ENCODE peak calls at places on chromosomes 1 and 21, in eight cellular contexts. One of them, this sample, is unnamed.

GRCh38 chr1:224377676-224378006 is 21.0 kb downstream of the CNIH4 start:
- DNase-seq in IMR-90: peak
- DNase-seq in WTC11: no peak
- DNase-seq in SK-N-SH: no peak
- DNase-seq in H1: no peak
- DNase-seq in K562: no peak
- DNase-seq in HepG2: peak
- DNase-seq in GM12878: peak
- DNase-seq in this sample: no peak

GRCh38 chr1:2412773-2413494 is 570 bp upstream of the PEX10 start:
- DNase-seq in IMR-90: peak
- DNase-seq in WTC11: peak
- DNase-seq in SK-N-SH: peak
- DNase-seq in H1: no peak
- DNase-seq in K562: peak
- DNase-seq in HepG2: peak
- DNase-seq in GM12878: no peak
- DNase-seq in this sample: peak

GRCh38 chr1:94739521-94740061 is 80.6 kb upstream of the SLC44A3 start:
- DNase-seq in IMR-90: peak
- DNase-seq in WTC11: no peak
- DNase-seq in SK-N-SH: no peak
- DNase-seq in H1: no peak
- DNase-seq in K562: no peak
- DNase-seq in HepG2: no peak
- DNase-seq in GM12878: no peak
- DNase-seq in this sample: no peak

GRCh38 chr1:180027949-180028445 is 73.4 kb downstream of the CEP350 start:
- DNase-seq in IMR-90: peak
- DNase-seq in WTC11: no peak
- DNase-seq in SK-N-SH: no peak
- DNase-seq in H1: no peak
- DNase-seq in K562: no peak
- DNase-seq in HepG2: no peak
- DNase-seq in GM12878: no peak
- DNase-seq in this sample: no peak

GRCh38 chr1:64680601-64681000 is 64.3 kb upstream of the RAVER2 start:
- DNase-seq in IMR-90: no peak
- DNase-seq in WTC11: no peak
- DNase-seq in SK-N-SH: no peak
- DNase-seq in H1: no peak
- DNase-seq in K562: no peak
- DNase-seq in HepG2: no peak
- DNase-seq in GM12878: no peak
- DNase-seq in this sample: no peak

GRCh38 chr21:15005391-15005790 is 59.4 kb downstream of the NRIP1 start:
- DNase-seq in IMR-90: peak
- DNase-seq in WTC11: peak
- DNase-seq in SK-N-SH: no peak
- DNase-seq in H1: peak
- DNase-seq in K562: no peak
- DNase-seq in HepG2: no peak
- DNase-seq in GM12878: no peak
- DNase-seq in this sample: no peak

GRCh38 chr1:48741380-48741779 is 35.3 kb downstream of the BEND5 start:
- DNase-seq in IMR-90: no peak
- DNase-seq in WTC11: no peak
- DNase-seq in SK-N-SH: no peak
- DNase-seq in H1: no peak
- DNase-seq in K562: no peak
- DNase-seq in HepG2: no peak
- DNase-seq in GM12878: no peak
- DNase-seq in this sample: no peak

GRCh38 chr1:44640178-44640865 is 34.0 kb downstream of the TMEM53 start:
- DNase-seq in IMR-90: no peak
- DNase-seq in WTC11: no peak
- DNase-seq in SK-N-SH: no peak
- DNase-seq in H1: no peak
- DNase-seq in K562: no peak
- DNase-seq in HepG2: no peak
- DNase-seq in GM12878: no peak
- DNase-seq in this sample: no peak

GRCh38 chr1:178267646-178268094 is 173.8 kb downstream of the RASAL2 start:
- DNase-seq in IMR-90: peak
- DNase-seq in WTC11: peak
- DNase-seq in SK-N-SH: no peak
- DNase-seq in H1: peak
- DNase-seq in K562: no peak
- DNase-seq in HepG2: no peak
- DNase-seq in GM12878: no peak
- DNase-seq in this sample: no peak

GRCh38 chr1:187067160-187067559 is 238.4 kb downstream of the PLA2G4A start:
- DNase-seq in IMR-90: no peak
- DNase-seq in WTC11: no peak
- DNase-seq in SK-N-SH: peak
- DNase-seq in H1: no peak
- DNase-seq in K562: no peak
- DNase-seq in HepG2: no peak
- DNase-seq in GM12878: no peak
- DNase-seq in this sample: no peak

GRCh38 chr1:25568834-25569598 is 25.6 kb downstream of the LDLRAP1 start:
- DNase-seq in IMR-90: peak
- DNase-seq in WTC11: no peak
- DNase-seq in SK-N-SH: no peak
- DNase-seq in H1: no peak
- DNase-seq in K562: peak
- DNase-seq in HepG2: peak
- DNase-seq in GM12878: no peak
- DNase-seq in this sample: peak

GRCh38 chr1:190436615-190437014 is 41.0 kb downstream of the BRINP3 start:
- DNase-seq in IMR-90: peak
- DNase-seq in WTC11: no peak
- DNase-seq in SK-N-SH: peak
- DNase-seq in H1: no peak
- DNase-seq in K562: no peak
- DNase-seq in HepG2: peak
- DNase-seq in GM12878: peak
- DNase-seq in this sample: peak

GRCh38 chr1:207999274-207999915 is 88.5 kb upstream of the CD34 start:
- DNase-seq in IMR-90: no peak
- DNase-seq in WTC11: no peak
- DNase-seq in SK-N-SH: no peak
- DNase-seq in H1: no peak
- DNase-seq in K562: no peak
- DNase-seq in HepG2: no peak
- DNase-seq in GM12878: no peak
- DNase-seq in this sample: no peak
- TF ChIP-seq USF2 in IMR-90: no peak
- TF ChIP-seq USF2 in WTC11: no peak
- TF ChIP-seq USF2 in SK-N-SH: no peak
- TF ChIP-seq USF2 in H1: no peak
- TF ChIP-seq USF2 in K562: no peak
- TF ChIP-seq USF2 in HepG2: no peak
- TF ChIP-seq USF2 in GM12878: no peak
- TF ChIP-seq USF2 in this sample: no peak

DNA sequence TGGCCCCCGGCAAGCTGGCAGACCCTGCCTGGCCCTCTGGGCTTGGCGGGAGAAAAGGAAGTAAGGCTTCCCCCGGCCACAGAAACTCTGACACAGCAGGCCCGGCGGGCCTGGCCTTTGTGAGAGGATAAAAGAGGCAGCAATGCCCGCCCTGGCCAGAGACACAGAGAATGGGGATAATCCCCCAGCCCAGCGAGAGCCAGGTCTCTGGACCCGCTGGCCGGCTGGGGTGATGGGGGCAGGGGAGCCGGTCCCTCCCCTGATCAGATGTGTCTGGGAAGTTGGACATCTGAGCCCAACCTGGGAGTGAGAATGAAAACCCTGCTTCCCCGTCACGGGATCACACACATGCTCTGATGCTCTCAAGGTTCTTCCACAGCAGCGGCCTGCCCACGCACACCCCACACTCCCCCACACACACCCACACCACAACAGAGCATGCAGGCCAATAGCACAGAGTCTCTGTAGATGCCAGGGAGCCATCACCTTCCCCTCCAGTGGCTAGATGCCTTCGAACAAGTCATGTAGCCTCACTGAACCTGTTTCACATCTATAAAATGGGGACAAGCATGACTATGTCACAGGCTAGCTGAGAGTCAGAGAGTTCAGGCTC is 4.2 kb downstream of the RSPO1 start:
- DNase-seq in IMR-90: no peak
- DNase-seq in WTC11: no peak
- DNase-seq in SK-N-SH: no peak
- DNase-seq in H1: no peak
- DNase-seq in K562: no peak
- DNase-seq in HepG2: no peak
- DNase-seq in GM12878: no peak
- DNase-seq in this sample: no peak
- TF ChIP-seq USF2 in IMR-90: no peak
- TF ChIP-seq USF2 in WTC11: no peak
- TF ChIP-seq USF2 in SK-N-SH: no peak
- TF ChIP-seq USF2 in H1: no peak
- TF ChIP-seq USF2 in K562: no peak
- TF ChIP-seq USF2 in HepG2: no peak
- TF ChIP-seq USF2 in GM12878: no peak
- TF ChIP-seq USF2 in this sample: no peak

GRCh38 chr1:13774121-13774520 is 74.1 kb downstream of the PRDM2 start:
- DNase-seq in IMR-90: no peak
- DNase-seq in WTC11: no peak
- DNase-seq in SK-N-SH: no peak
- DNase-seq in H1: no peak
- DNase-seq in K562: no peak
- DNase-seq in HepG2: no peak
- DNase-seq in GM12878: no peak
- DNase-seq in this sample: no peak

GRCh38 chr1:13775916-13776315 is 75.9 kb downstream of the PRDM2 start:
- DNase-seq in IMR-90: no peak
- DNase-seq in WTC11: no peak
- DNase-seq in SK-N-SH: no peak
- DNase-seq in H1: no peak
- DNase-seq in K562: no peak
- DNase-seq in HepG2: no peak
- DNase-seq in GM12878: no peak
- DNase-seq in this sample: no peak

GRCh38 chr1:13778431-13778830 is 78.4 kb downstream of the PRDM2 start:
- DNase-seq in IMR-90: no peak
- DNase-seq in WTC11: no peak
- DNase-seq in SK-N-SH: no peak
- DNase-seq in H1: no peak
- DNase-seq in K562: no peak
- DNase-seq in HepG2: no peak
- DNase-seq in GM12878: no peak
- DNase-seq in this sample: no peak

GRCh38 chr1:13772271-13772670 is 72.3 kb downstream of the PRDM2 start:
- DNase-seq in IMR-90: no peak
- DNase-seq in WTC11: no peak
- DNase-seq in SK-N-SH: no peak
- DNase-seq in H1: no peak
- DNase-seq in K562: no peak
- DNase-seq in HepG2: no peak
- DNase-seq in GM12878: no peak
- DNase-seq in this sample: no peak

GRCh38 chr1:13775446-13775845 is 75.5 kb downstream of the PRDM2 start:
- DNase-seq in IMR-90: peak
- DNase-seq in WTC11: no peak
- DNase-seq in SK-N-SH: no peak
- DNase-seq in H1: no peak
- DNase-seq in K562: no peak
- DNase-seq in HepG2: no peak
- DNase-seq in GM12878: no peak
- DNase-seq in this sample: no peak
- TF ChIP-seq USF2 in IMR-90: no peak
- TF ChIP-seq USF2 in WTC11: no peak
- TF ChIP-seq USF2 in SK-N-SH: no peak
- TF ChIP-seq USF2 in H1: no peak
- TF ChIP-seq USF2 in K562: no peak
- TF ChIP-seq USF2 in HepG2: no peak
- TF ChIP-seq USF2 in GM12878: no peak
- TF ChIP-seq USF2 in this sample: no peak

GRCh38 chr1:21605964-21606705 is 63.0 kb downstream of the RAP1GAP start:
- DNase-seq in IMR-90: no peak
- DNase-seq in WTC11: no peak
- DNase-seq in SK-N-SH: no peak
- DNase-seq in H1: no peak
- DNase-seq in K562: no peak
- DNase-seq in HepG2: no peak
- DNase-seq in GM12878: no peak
- DNase-seq in this sample: no peak

GRCh38 chr1:21605012-21605715 is 64.0 kb downstream of the RAP1GAP start:
- DNase-seq in IMR-90: no peak
- DNase-seq in WTC11: no peak
- DNase-seq in SK-N-SH: no peak
- DNase-seq in H1: no peak
- DNase-seq in K562: no peak
- DNase-seq in HepG2: no peak
- DNase-seq in GM12878: no peak
- DNase-seq in this sample: no peak

GRCh38 chr1:21608813-21609212 is 60.3 kb downstream of the RAP1GAP start:
- DNase-seq in IMR-90: no peak
- DNase-seq in WTC11: no peak
- DNase-seq in SK-N-SH: no peak
- DNase-seq in H1: no peak
- DNase-seq in K562: peak
- DNase-seq in HepG2: no peak
- DNase-seq in GM12878: no peak
- DNase-seq in this sample: no peak

GRCh38 chr1:21610027-21610426 is 59.1 kb downstream of the RAP1GAP start:
- DNase-seq in IMR-90: no peak
- DNase-seq in WTC11: no peak
- DNase-seq in SK-N-SH: no peak
- DNase-seq in H1: no peak
- DNase-seq in K562: no peak
- DNase-seq in HepG2: no peak
- DNase-seq in GM12878: no peak
- DNase-seq in this sample: no peak

DNA sequence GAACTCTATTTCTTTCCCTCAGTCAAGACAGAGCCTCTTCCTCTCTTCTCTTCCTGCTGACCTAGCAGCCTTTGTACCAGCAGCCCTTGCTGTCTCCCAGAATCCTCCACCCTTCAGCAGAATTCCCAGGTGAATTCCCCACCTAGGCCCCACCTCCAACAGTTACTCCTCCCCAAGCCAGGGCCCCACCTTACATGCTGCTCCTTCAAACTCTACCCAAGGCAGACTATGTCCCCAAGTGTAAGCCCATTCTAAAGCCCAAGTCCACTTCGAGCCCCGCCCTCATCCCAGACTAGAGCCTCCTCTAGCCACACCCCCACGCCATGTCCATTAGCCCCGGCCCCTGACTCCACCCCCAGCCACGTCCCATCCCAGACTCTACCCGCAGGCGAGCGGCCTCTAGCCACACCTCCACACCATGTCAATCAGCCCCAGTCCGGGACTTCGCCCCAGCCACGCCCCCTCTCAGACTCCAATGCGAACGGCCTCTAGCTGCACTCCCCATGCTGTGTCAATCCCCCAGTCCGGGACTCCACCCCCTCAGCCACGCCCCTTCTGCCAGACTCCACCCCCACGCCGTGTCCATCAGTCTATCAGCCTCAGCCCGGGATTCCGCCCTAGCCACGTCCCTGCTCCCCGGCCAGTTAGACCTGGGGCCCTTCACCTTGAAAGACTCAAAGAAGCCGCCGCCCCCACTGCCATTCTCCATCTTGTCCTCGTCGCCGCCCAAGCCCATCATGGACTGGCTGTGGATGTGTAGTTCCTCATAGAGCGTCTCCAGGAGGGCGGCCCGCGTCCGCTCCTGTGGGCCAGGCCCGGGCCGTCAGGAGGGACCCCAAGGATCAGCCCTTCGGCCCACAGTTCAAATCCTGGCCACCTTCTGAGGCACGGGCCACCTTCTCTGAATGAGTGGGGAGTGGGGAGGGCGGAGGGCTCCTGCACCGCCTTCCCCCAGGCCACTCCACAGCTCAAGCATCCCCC is 61.3 kb downstream of the RAP1GAP start:
- DNase-seq in IMR-90: peak
- DNase-seq in WTC11: peak
- DNase-seq in SK-N-SH: peak
- DNase-seq in H1: peak
- DNase-seq in K562: peak
- DNase-seq in HepG2: peak
- DNase-seq in GM12878: peak
- DNase-seq in this sample: peak
- TF ChIP-seq USF2 in IMR-90: no peak
- TF ChIP-seq USF2 in WTC11: no peak
- TF ChIP-seq USF2 in SK-N-SH: no peak
- TF ChIP-seq USF2 in H1: no peak
- TF ChIP-seq USF2 in K562: no peak
- TF ChIP-seq USF2 in HepG2: no peak
- TF ChIP-seq USF2 in GM12878: no peak
- TF ChIP-seq USF2 in this sample: no peak

This sample was measured in A549.